ENCODE peak calls at places on chromosomes 1 and 21, in seven cellular contexts. P is lower lobe of right lung, W is right lobe of liver, G is transverse colon, Z is tibial nerve, E is left ventricle myocardium inferior, O is psoas muscle. H is an unnamed sample.

GRCh38 chr1:190067592-190067991 is 410.1 kb downstream of the BRINP3 start:
- DNase-seq in P (no peak), W (no peak), G (no peak), Z (no peak), E (no peak), O (no peak), H (no peak)

GRCh38 chr1:222202831-222203230 is 345.1 kb downstream of the HHIPL2 start:
- DNase-seq in P (no peak), W (no peak), G (no peak), Z (no peak), E (no peak), O (no peak), H (no peak)

GRCh38 chr21:35943752-35944151 is 116.6 kb downstream of the SETD4 start:
- DNase-seq in P (no peak), W (no peak), G (no peak), Z (no peak), E (no peak), O (no peak), H (no peak)

GRCh38 chr1:171251741-171252300 is 3.5 kb downstream of the FMO1 start:
- DNase-seq in P (no peak), W (no peak), G (peak; percentile 22), Z (no peak), E (peak; percentile 36), O (no peak), H (no peak)

GRCh38 chr21:15522148-15522547 is 207.6 kb upstream of the USP25 start:
- DNase-seq in P (no peak), W (no peak), G (no peak), Z (no peak), E (no peak), O (no peak), H (no peak)

GRCh38 chr1:64934115-64934880 is 32.1 kb downstream of the JAK1 start:
- DNase-seq in P (no peak), W (no peak), G (no peak), Z (peak; percentile 48), E (no peak), O (peak; percentile 63), H (no peak)

GRCh38 chr1:175015243-175015642 is 8.0 kb downstream of the MRPS14 start:
- DNase-seq in P (no peak), W (no peak), G (no peak), Z (no peak), E (no peak), O (no peak), H (no peak)

GRCh38 chr1:236354330-236355147 is 39.5 kb upstream of the EDARADD start:
- DNase-seq in P (no peak), W (no peak), G (no peak), Z (no peak), E (no peak), O (no peak), H (no peak)

GRCh38 chr1:241674805-241675384 is 22.8 kb downstream of the WDR64 start:
- DNase-seq in P (no peak), W (no peak), G (no peak), Z (no peak), E (no peak), O (no peak), H (no peak)

GRCh38 chr1:72117621-72118020 is 164.7 kb downstream of the NEGR1 start:
- DNase-seq in P (no peak), W (no peak), G (no peak), Z (no peak), E (no peak), O (no peak), H (no peak)

GRCh38 chr1:204477036-204477740 is 17.4 kb downstream of the PIK3C2B start:
- DNase-seq in P (no peak), W (peak; percentile 74), G (peak; percentile 55), Z (no peak), E (no peak), O (no peak), H (peak; percentile 69)

GRCh38 chr1:25066253-25066652 is 136.2 kb upstream of the RUNX3 start:
- DNase-seq in P (peak; percentile 48), W (no peak), G (no peak), Z (no peak), E (no peak), O (no peak), H (no peak)

GRCh38 chr21:36976882-36977651 is 10.6 kb upstream of the HLCS start:
- DNase-seq in P (no peak), W (no peak), G (peak; percentile 17), Z (peak; percentile 44), E (no peak), O (no peak), H (no peak)

GRCh38 chr1:43554444-43554992 is 23.8 kb downstream of the PTPRF start:
- DNase-seq in P (no peak), W (no peak), G (no peak), Z (no peak), E (no peak), O (no peak), H (no peak)

GRCh38 chr1:198500026-198500425 is 40.5 kb downstream of the ATP6V1G3 start:
- DNase-seq in P (no peak), W (no peak), G (no peak), Z (no peak), E (no peak), O (no peak), H (no peak)

GRCh38 chr1:235972316-235973090 is 92.4 kb downstream of the NID1 start:
- DNase-seq in P (no peak), W (no peak), G (no peak), Z (no peak), E (no peak), O (no peak), H (no peak)

GRCh38 chr1:233680000-233680399 is 66.1 kb downstream of the KCNK1 start:
- DNase-seq in P (no peak), W (no peak), G (no peak), Z (no peak), E (no peak), O (no peak), H (no peak)

GRCh38 chr1:8197493-8198282 is 120.2 kb upstream of the SLC45A1 start:
- DNase-seq in P (peak; percentile 77), W (peak; percentile 74), G (peak; percentile 60), Z (peak; percentile 51), E (peak; percentile 51), O (peak; percentile 64), H (no peak)

GRCh38 chr1:238582816-238583215 is 692.1 kb upstream of the ZP4 start:
- DNase-seq in P (no peak), W (no peak), G (no peak), Z (no peak), E (no peak), O (no peak), H (no peak)

GRCh38 chr1:181390350-181391080 is 92.8 kb upstream of the CACNA1E start:
- DNase-seq in P (no peak), W (no peak), G (no peak), Z (no peak), E (no peak), O (no peak), H (no peak)

GRCh38 chr1:159864262-159864661 is 1.8 kb upstream of the VSIG8 start:
- DNase-seq in P (no peak), W (no peak), G (no peak), Z (no peak), E (no peak), O (no peak), H (no peak)

GRCh38 chr1:18299441-18300338 is 181.0 kb upstream of the KLHDC7A start:
- DNase-seq in P (no peak), W (no peak), G (no peak), Z (no peak), E (no peak), O (no peak), H (no peak)

GRCh38 chr21:45114072-45114471 is 39.7 kb downstream of the ADARB1 start:
- DNase-seq in P (no peak), W (no peak), G (no peak), Z (no peak), E (no peak), O (no peak), H (no peak)

GRCh38 chr21:29365636-29366305 is 67.0 kb downstream of the BACH1 start:
- DNase-seq in P (no peak), W (no peak), G (no peak), Z (no peak), E (no peak), O (no peak), H (no peak)

GRCh38 chr1:217857061-217857460 is 225.9 kb downstream of the SPATA17 start:
- DNase-seq in P (no peak), W (no peak), G (no peak), Z (no peak), E (no peak), O (no peak), H (no peak)

GRCh38 chr1:233543338-233544255 is 70.3 kb upstream of the KCNK1 start:
- DNase-seq in P (no peak), W (no peak), G (no peak), Z (no peak), E (no peak), O (no peak), H (no peak)

GRCh38 chr21:39564200-39564599 is 48.5 kb upstream of the B3GALT5 start:
- DNase-seq in P (no peak), W (no peak), G (no peak), Z (no peak), E (peak; percentile 42), O (no peak), H (peak; percentile 11)

GRCh38 chr1:203686091-203686632 is 59.5 kb downstream of the ATP2B4 start:
- DNase-seq in P (no peak), W (no peak), G (no peak), Z (no peak), E (no peak), O (no peak), H (no peak)

GRCh38 chr1:203871114-203871875 is 9.9 kb downstream of the SNRPE start:
- DNase-seq in P (no peak), W (peak; percentile 49), G (peak; percentile 13), Z (peak; percentile 56), E (no peak), O (no peak), H (no peak)

GRCh38 chr1:39381839-39382238 is 109.6 kb upstream of the BMP8A start:
- DNase-seq in P (no peak), W (no peak), G (no peak), Z (no peak), E (peak; percentile 51), O (no peak), H (no peak)

GRCh38 chr1:155003227-155003765 is 694 bp downstream of the ZBTB7B start:
- DNase-seq in P (no peak), W (peak; percentile 57), G (peak; percentile 43), Z (no peak), E (no peak), O (peak; percentile 77), H (peak; percentile 36)
- H3K27ac ChIP-seq in P (peak overlapping the region; percentile 91), W (peak overlapping the region; percentile 81), G (peak overlapping the region; percentile 96), Z (peak overlapping the region; percentile 98), E (peak overlapping the region; percentile 95), O (peak overlapping the region; percentile 94), H (peak overlapping the region; percentile 99)

GRCh38 chr1:4594286-4594991 is 60.0 kb upstream of the AJAP1 start:
- DNase-seq in P (no peak), W (no peak), G (no peak), Z (no peak), E (no peak), O (no peak), H (no peak)
- H3K27ac ChIP-seq in P (no peak overlapping the region), W (no peak overlapping the region), G (no peak overlapping the region), Z (no peak overlapping the region), E (no peak overlapping the region), O (no peak overlapping the region), H (no peak overlapping the region)

GRCh38 chr1:3283849-3284248 is 170.6 kb upstream of the ARHGEF16 start:
- DNase-seq in P (no peak), W (no peak), G (peak; percentile 16), Z (peak; percentile 13), E (peak; percentile 51), O (no peak), H (peak; percentile 58)
- H3K27ac ChIP-seq in P (no peak overlapping the region), W (no peak overlapping the region), G (no peak overlapping the region), Z (no peak overlapping the region), E (peak overlapping the region; percentile 81), O (no peak overlapping the region), H (no peak overlapping the region)

GRCh38 chr1:157975216-157975615 is 18.2 kb upstream of the KIRREL1 start:
- DNase-seq in P (no peak), W (no peak), G (no peak), Z (no peak), E (no peak), O (no peak), H (no peak)
- H3K27ac ChIP-seq in P (no peak overlapping the region), W (no peak overlapping the region), G (no peak overlapping the region), Z (no peak overlapping the region), E (no peak overlapping the region), O (no peak overlapping the region), H (no peak overlapping the region)